ENCODE peak calls at places on chromosomes 5 and 9, in six cellular contexts. I is dorsolateral prefrontal cortex, H is SJSA1, R is GM13977, L is astrocyte of the cerebellum, T is AG08396. S is an unnamed sample.
A peak's percentile ranks its signal among the peaks of the same experiment; 100 is the strongest.

GRCh38 chr5:141866111-141866510 is 12.1 kb downstream of the PCDH1 start:
- DNase-seq in I (peak; percentile 92), R (no peak), L (no peak), H (peak; percentile 42), T (no peak), S (no peak)

GRCh38 chr5:10387690-10388089 is 34.2 kb downstream of the MARCHF6 start:
- DNase-seq in H (no peak), T (no peak), L (no peak), R (no peak), I (no peak), S (no peak)

GRCh38 chr5:87120518-87121314 is 147.0 kb upstream of the RASA1 start:
- DNase-seq in R (peak; percentile 29), L (peak; percentile 89), T (peak; percentile 47), I (no peak), H (peak; percentile 48), S (no peak)

GRCh38 chr9:89994988-89995613 is 390.3 kb downstream of the GADD45G start:
- DNase-seq in T (no peak), I (no peak), R (no peak), H (no peak), L (no peak), S (no peak)

GRCh38 chr5:132747064-132747692 is at the start of gene CCNI2:
- DNase-seq in T (no peak), R (peak; percentile 76), L (no peak), I (no peak), H (peak; percentile 46), S (no peak)

GRCh38 chr9:38064842-38065368 is 4.1 kb downstream of the SHB start:
- DNase-seq in I (no peak), R (no peak), H (no peak), L (no peak), T (no peak), S (no peak)

GRCh38 chr5:52999357-52999949 is 10.3 kb downstream of the ITGA2 start:
- DNase-seq in R (no peak), L (no peak), T (peak; percentile 28), H (no peak), I (no peak), S (no peak)

GRCh38 chr5:38546691-38547146 is 9.7 kb downstream of the LIFR start:
- DNase-seq in R (no peak), L (no peak), I (no peak), T (no peak), H (no peak), S (no peak)

GRCh38 chr5:131548190-131548589 is 86.8 kb downstream of the RAPGEF6 start:
- DNase-seq in I (no peak), H (no peak), T (no peak), L (no peak), R (no peak), S (no peak)

GRCh38 chr5:6365142-6365976 is 13.0 kb downstream of the MED10 start:
- DNase-seq in L (no peak), I (peak; percentile 8), R (no peak), T (peak; percentile 62), H (peak; percentile 64), S (no peak)

GRCh38 chr5:55030220-55030619 is 6.2 kb downstream of the GZMK start:
- DNase-seq in T (no peak), H (no peak), R (no peak), L (no peak), I (no peak), S (no peak)

GRCh38 chr9:70988551-70988950 is 132.9 kb downstream of the TRPM3 start:
- DNase-seq in H (no peak), I (no peak), T (no peak), L (no peak), R (no peak), S (no peak)

GRCh38 chr5:16082053-16082452 is 97.5 kb downstream of the MARCHF11 start:
- DNase-seq in I (no peak), R (no peak), H (no peak), T (no peak), L (no peak), S (no peak)

GRCh38 chr5:71861682-71862457 is 142.8 kb downstream of the CARTPT start:
- DNase-seq in T (no peak), I (no peak), H (no peak), L (no peak), R (no peak), S (no peak)

GRCh38 chr5:171681061-171681460 is 104.6 kb upstream of the SMIM23 start:
- DNase-seq in I (no peak), H (no peak), L (no peak), T (no peak), R (no peak), S (no peak)

GRCh38 chr5:65762234-65762633 is 40.2 kb downstream of the NLN start:
- DNase-seq in I (no peak), H (no peak), T (no peak), L (no peak), R (no peak), S (no peak)

GRCh38 chr9:112348993-112349333 is 15.5 kb upstream of the PTBP3 start:
- DNase-seq in L (no peak), H (no peak), T (no peak), I (no peak), R (no peak), S (no peak)

GRCh38 chr9:131228988-131229387 is 47.3 kb downstream of the FAM78A start:
- DNase-seq in L (peak; percentile 82), T (no peak), I (no peak), H (no peak), R (no peak), S (no peak)

GRCh38 chr9:136527721-136528710 is 17.8 kb downstream of the NOTCH1 start:
- DNase-seq in T (peak; percentile 85), L (no peak), H (no peak), R (peak; percentile 80), I (no peak), S (no peak)

GRCh38 chr5:81754621-81755020 is 3.7 kb upstream of the SSBP2 start:
- DNase-seq in T (no peak), H (no peak), R (no peak), I (no peak), L (no peak), S (no peak)

GRCh38 chr5:43854697-43855292 is 251.8 kb downstream of the NNT start:
- DNase-seq in R (no peak), L (no peak), H (no peak), I (no peak), T (peak; percentile 16), S (no peak)

GRCh38 chr9:5025416-5025815 is 40.3 kb downstream of the JAK2 start:
- DNase-seq in R (no peak), I (no peak), L (no peak), H (no peak), T (no peak), S (no peak)

GRCh38 chr5:29077451-29077850 is 2039.1 kb upstream of the CDH9 start:
- DNase-seq in R (no peak), I (no peak), L (no peak), T (no peak), H (no peak), S (peak; percentile 40)

GRCh38 chr5:98365126-98365525 is 408.3 kb upstream of the RGMB start:
- DNase-seq in I (no peak), H (no peak), R (no peak), T (no peak), L (no peak), S (no peak)

GRCh38 chr9:120378680-120379079 is 201.3 kb downstream of the CDK5RAP2 start:
- DNase-seq in T (no peak), L (no peak), H (no peak), I (no peak), R (no peak), S (no peak)

GRCh38 chr5:105428461-105429129 is 1866.0 kb upstream of the NUDT12 start:
- DNase-seq in I (no peak), L (no peak), H (no peak), T (no peak), R (no peak), S (no peak)

GRCh38 chr5:142289708-142290573 is 34.9 kb downstream of the SPRY4 start:
- DNase-seq in L (no peak), H (peak; percentile 74), R (no peak), I (no peak), T (no peak), S (no peak)

GRCh38 chr9:715743-716400 is 125.6 kb upstream of the DMRT1 start:
- DNase-seq in T (peak; percentile 53), L (no peak), I (no peak), R (no peak), H (no peak), S (no peak)

GRCh38 chr9:117796681-117797080 is 92.5 kb downstream of the TLR4 start:
- DNase-seq in H (no peak), L (peak; percentile 5), R (no peak), T (no peak), I (peak; percentile 16), S (no peak)

S was measured in T1000.